ENCODE peak calls at places on chromosomes 6 and 20, in seven cellular contexts. One of them, this sample, is unnamed.

GRCh38 chr20:61253640-61254511 is 1.8 kb downstream of the CDH4 start:
- DNase-seq in mesenchymal stem cell: peak
- DNase-seq in neuronal stem cell: no peak
- DNase-seq in H9: peak
- DNase-seq in IMR-90: peak
- DNase-seq in H1: no peak
- DNase-seq in trophoblast cell: no peak
- DNase-seq in this sample: peak

GRCh38 chr6:73207221-73207837 is 18.0 kb downstream of the KHDC1L start:
- DNase-seq in mesenchymal stem cell: no peak
- DNase-seq in neuronal stem cell: no peak
- DNase-seq in H9: no peak
- DNase-seq in IMR-90: no peak
- DNase-seq in H1: no peak
- DNase-seq in trophoblast cell: no peak
- DNase-seq in this sample: no peak

GRCh38 chr6:40881501-40881900 is 157.5 kb downstream of the UNC5CL start:
- DNase-seq in mesenchymal stem cell: no peak
- DNase-seq in neuronal stem cell: no peak
- DNase-seq in H9: no peak
- DNase-seq in IMR-90: no peak
- DNase-seq in H1: no peak
- DNase-seq in trophoblast cell: no peak
- DNase-seq in this sample: no peak

GRCh38 chr20:49399329-49399728 is 83.1 kb downstream of the KCNB1 start:
- DNase-seq in mesenchymal stem cell: no peak
- DNase-seq in neuronal stem cell: no peak
- DNase-seq in H9: no peak
- DNase-seq in IMR-90: peak
- DNase-seq in H1: no peak
- DNase-seq in trophoblast cell: no peak
- DNase-seq in this sample: no peak

GRCh38 chr6:24245275-24245674 is 112.6 kb downstream of the DCDC2 start:
- DNase-seq in mesenchymal stem cell: no peak
- DNase-seq in neuronal stem cell: no peak
- DNase-seq in H9: no peak
- DNase-seq in IMR-90: no peak
- DNase-seq in H1: no peak
- DNase-seq in trophoblast cell: no peak
- DNase-seq in this sample: no peak

GRCh38 chr6:9523462-9523861 is 891.4 kb downstream of the TFAP2A start:
- DNase-seq in mesenchymal stem cell: peak
- DNase-seq in neuronal stem cell: no peak
- DNase-seq in H9: no peak
- DNase-seq in IMR-90: peak
- DNase-seq in H1: no peak
- DNase-seq in trophoblast cell: peak
- DNase-seq in this sample: no peak

GRCh38 chr6:20709451-20709850 is 175.2 kb downstream of the CDKAL1 start:
- DNase-seq in mesenchymal stem cell: no peak
- DNase-seq in neuronal stem cell: no peak
- DNase-seq in H9: no peak
- DNase-seq in IMR-90: no peak
- DNase-seq in H1: no peak
- DNase-seq in trophoblast cell: no peak
- DNase-seq in this sample: no peak

GRCh38 chr6:7727951-7728854 is 2.3 kb downstream of the BMP6 start:
- DNase-seq in mesenchymal stem cell: peak
- DNase-seq in neuronal stem cell: peak
- DNase-seq in H9: peak
- DNase-seq in IMR-90: no peak
- DNase-seq in H1: no peak
- DNase-seq in trophoblast cell: no peak
- DNase-seq in this sample: peak

GRCh38 chr6:157944983-157945931 is 36.4 kb upstream of the SYNJ2 start:
- DNase-seq in mesenchymal stem cell: no peak
- DNase-seq in neuronal stem cell: no peak
- DNase-seq in H9: no peak
- DNase-seq in IMR-90: peak
- DNase-seq in H1: no peak
- DNase-seq in trophoblast cell: no peak
- DNase-seq in this sample: no peak

GRCh38 chr6:131807321-131807643 is 538 bp upstream of the ENPP1 start:
- DNase-seq in mesenchymal stem cell: no peak
- DNase-seq in neuronal stem cell: no peak
- DNase-seq in H9: no peak
- DNase-seq in IMR-90: no peak
- DNase-seq in H1: no peak
- DNase-seq in trophoblast cell: no peak
- DNase-seq in this sample: no peak

GRCh38 chr6:169371344-169372144 is 117.9 kb upstream of the THBS2 start:
- DNase-seq in mesenchymal stem cell: peak
- DNase-seq in neuronal stem cell: peak
- DNase-seq in H9: peak
- DNase-seq in IMR-90: peak
- DNase-seq in H1: no peak
- DNase-seq in trophoblast cell: peak
- DNase-seq in this sample: peak

DNA sequence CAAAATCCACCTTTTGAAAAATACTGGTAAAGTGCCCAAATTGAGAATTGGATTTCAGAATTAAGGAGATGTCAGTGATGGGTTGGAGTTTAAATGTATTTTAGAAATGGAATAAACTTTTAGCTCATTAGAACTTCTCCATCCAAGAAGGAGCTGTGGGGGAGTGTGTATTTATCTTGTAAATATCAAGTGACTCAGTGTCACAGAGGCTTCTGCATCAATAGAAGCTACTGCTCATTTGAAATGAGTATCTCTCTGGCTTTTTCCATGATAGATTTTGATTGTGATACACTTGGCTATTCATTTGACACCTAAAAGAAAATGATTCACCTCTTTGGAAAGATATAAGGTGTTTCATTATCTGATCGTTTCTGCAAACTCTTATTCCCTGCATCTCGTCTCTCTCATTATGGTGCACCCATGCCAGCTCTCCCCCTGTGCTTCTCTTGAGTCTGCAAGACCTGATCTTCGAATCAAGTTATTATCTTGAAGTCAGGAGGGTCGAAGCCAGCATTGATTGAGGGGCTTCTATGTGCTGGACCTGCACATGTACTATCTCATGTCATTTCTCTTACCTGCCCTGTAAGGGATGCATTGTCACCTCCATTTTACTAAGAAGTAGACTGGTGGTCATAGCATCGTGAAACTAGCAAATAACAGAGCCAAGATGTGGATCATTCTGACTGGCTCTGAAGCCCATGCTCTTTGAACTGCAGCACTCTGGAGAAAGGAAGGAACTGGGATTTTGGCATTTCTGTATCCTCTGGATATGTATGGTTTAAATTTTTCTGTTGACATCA is 30.1 kb downstream of the VAPB start:
- DNase-seq in mesenchymal stem cell: no peak
- DNase-seq in neuronal stem cell: no peak
- DNase-seq in H9: no peak
- DNase-seq in IMR-90: no peak
- DNase-seq in H1: no peak
- DNase-seq in trophoblast cell: no peak
- DNase-seq in this sample: no peak
- H4K8ac ChIP-seq in mesenchymal stem cell: no peak
- H4K8ac ChIP-seq in neuronal stem cell: no peak
- H4K8ac ChIP-seq in H9: no peak
- H4K8ac ChIP-seq in IMR-90: no peak
- H4K8ac ChIP-seq in H1: no peak
- H4K8ac ChIP-seq in trophoblast cell: no peak
- H4K8ac ChIP-seq in this sample: no peak

DNA sequence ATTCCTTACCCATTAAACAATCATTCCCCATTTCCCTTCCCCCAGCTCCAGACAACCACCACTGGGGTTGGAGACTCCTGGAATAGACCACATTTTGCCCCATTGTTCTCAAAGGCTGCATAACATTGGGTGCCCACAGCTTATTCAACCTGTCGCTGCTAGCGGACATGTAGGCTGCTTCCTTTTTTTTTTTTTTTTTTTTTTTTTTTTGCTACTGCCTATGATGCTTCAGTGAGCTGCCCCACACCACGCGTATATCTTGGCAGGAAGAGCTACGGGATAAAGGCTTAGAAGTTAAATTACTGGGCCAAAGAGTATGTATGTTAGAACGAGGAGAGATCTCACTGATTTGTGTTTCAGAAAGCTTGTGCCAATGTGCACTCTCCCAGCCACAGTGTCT is 7.0 kb downstream of the LBP start:
- DNase-seq in mesenchymal stem cell: no peak
- DNase-seq in neuronal stem cell: no peak
- DNase-seq in H9: no peak
- DNase-seq in IMR-90: peak
- DNase-seq in H1: no peak
- DNase-seq in trophoblast cell: no peak
- DNase-seq in this sample: no peak
- H4K8ac ChIP-seq in mesenchymal stem cell: no peak
- H4K8ac ChIP-seq in neuronal stem cell: no peak
- H4K8ac ChIP-seq in H9: no peak
- H4K8ac ChIP-seq in IMR-90: no peak
- H4K8ac ChIP-seq in H1: no peak
- H4K8ac ChIP-seq in trophoblast cell: no peak
- H4K8ac ChIP-seq in this sample: no peak

GRCh38 chr6:139545474-139546116 is 171.1 kb upstream of the CITED2 start:
- DNase-seq in mesenchymal stem cell: no peak
- DNase-seq in neuronal stem cell: no peak
- DNase-seq in H9: no peak
- DNase-seq in IMR-90: no peak
- DNase-seq in H1: no peak
- DNase-seq in trophoblast cell: no peak
- DNase-seq in this sample: no peak

GRCh38 chr6:139544699-139545052 is 170.2 kb upstream of the CITED2 start:
- DNase-seq in mesenchymal stem cell: no peak
- DNase-seq in neuronal stem cell: no peak
- DNase-seq in H9: no peak
- DNase-seq in IMR-90: no peak
- DNase-seq in H1: no peak
- DNase-seq in trophoblast cell: no peak
- DNase-seq in this sample: no peak

GRCh38 chr6:139546117-139546495 is 171.7 kb upstream of the CITED2 start:
- DNase-seq in mesenchymal stem cell: no peak
- DNase-seq in neuronal stem cell: no peak
- DNase-seq in H9: no peak
- DNase-seq in IMR-90: no peak
- DNase-seq in H1: no peak
- DNase-seq in trophoblast cell: no peak
- DNase-seq in this sample: no peak

GRCh38 chr6:139549561-139550070 is 175.2 kb upstream of the CITED2 start:
- DNase-seq in mesenchymal stem cell: no peak
- DNase-seq in neuronal stem cell: no peak
- DNase-seq in H9: no peak
- DNase-seq in IMR-90: no peak
- DNase-seq in H1: no peak
- DNase-seq in trophoblast cell: no peak
- DNase-seq in this sample: no peak

DNA sequence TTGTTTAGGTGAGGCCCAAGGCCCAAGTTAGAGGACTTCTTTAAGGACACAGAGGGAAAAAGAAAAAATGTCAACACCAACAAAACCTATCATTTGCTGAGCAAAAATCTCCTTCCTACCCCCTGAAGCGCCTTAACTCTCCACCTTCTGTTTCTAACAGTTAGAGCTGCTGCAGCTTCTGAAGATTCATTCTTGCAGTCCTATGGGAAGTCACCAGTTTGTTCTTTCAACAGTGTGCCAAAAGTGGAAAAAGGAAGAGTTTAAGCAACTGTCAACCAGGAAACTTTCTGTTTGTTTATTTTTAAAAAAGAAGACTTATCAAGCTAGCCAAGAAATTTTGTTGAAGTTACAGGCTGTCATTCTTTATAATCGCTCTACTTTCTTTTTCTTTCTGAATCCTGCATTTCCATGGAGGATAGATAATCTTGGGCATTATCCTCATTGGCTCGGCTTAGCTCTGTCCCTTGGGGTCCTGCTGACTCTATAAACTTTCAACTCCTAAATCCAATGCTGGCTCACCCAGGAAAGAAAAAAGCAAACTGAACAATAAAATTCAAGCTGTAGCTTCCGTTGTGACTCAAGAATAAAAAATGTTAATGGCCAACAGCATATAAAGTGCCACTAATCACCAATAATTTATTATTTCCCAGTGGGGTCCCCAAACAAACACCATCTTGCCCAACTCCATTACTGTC is 172.8 kb upstream of the CITED2 start:
- DNase-seq in mesenchymal stem cell: peak
- DNase-seq in neuronal stem cell: no peak
- DNase-seq in H9: no peak
- DNase-seq in IMR-90: no peak
- DNase-seq in H1: no peak
- DNase-seq in trophoblast cell: no peak
- DNase-seq in this sample: no peak
- H4K8ac ChIP-seq in mesenchymal stem cell: no peak
- H4K8ac ChIP-seq in neuronal stem cell: no peak
- H4K8ac ChIP-seq in H9: no peak
- H4K8ac ChIP-seq in IMR-90: peak
- H4K8ac ChIP-seq in H1: no peak
- H4K8ac ChIP-seq in trophoblast cell: no peak
- H4K8ac ChIP-seq in this sample: no peak

GRCh38 chr6:85754894-85755293 is 112.2 kb upstream of the SYNCRIP start:
- DNase-seq in mesenchymal stem cell: no peak
- DNase-seq in neuronal stem cell: no peak
- DNase-seq in H9: no peak
- DNase-seq in IMR-90: no peak
- DNase-seq in H1: no peak
- DNase-seq in trophoblast cell: no peak
- DNase-seq in this sample: no peak

GRCh38 chr6:85751374-85752055 is 108.8 kb upstream of the SYNCRIP start:
- DNase-seq in mesenchymal stem cell: no peak
- DNase-seq in neuronal stem cell: no peak
- DNase-seq in H9: no peak
- DNase-seq in IMR-90: no peak
- DNase-seq in H1: no peak
- DNase-seq in trophoblast cell: no peak
- DNase-seq in this sample: no peak

GRCh38 chr6:85756982-85757381 is 114.3 kb upstream of the SYNCRIP start:
- DNase-seq in mesenchymal stem cell: peak
- DNase-seq in neuronal stem cell: no peak
- DNase-seq in H9: no peak
- DNase-seq in IMR-90: peak
- DNase-seq in H1: no peak
- DNase-seq in trophoblast cell: no peak
- DNase-seq in this sample: peak

GRCh38 chr6:85749236-85749635 is 106.5 kb upstream of the SYNCRIP start:
- DNase-seq in mesenchymal stem cell: no peak
- DNase-seq in neuronal stem cell: no peak
- DNase-seq in H9: no peak
- DNase-seq in IMR-90: no peak
- DNase-seq in H1: no peak
- DNase-seq in trophoblast cell: no peak
- DNase-seq in this sample: no peak

DNA sequence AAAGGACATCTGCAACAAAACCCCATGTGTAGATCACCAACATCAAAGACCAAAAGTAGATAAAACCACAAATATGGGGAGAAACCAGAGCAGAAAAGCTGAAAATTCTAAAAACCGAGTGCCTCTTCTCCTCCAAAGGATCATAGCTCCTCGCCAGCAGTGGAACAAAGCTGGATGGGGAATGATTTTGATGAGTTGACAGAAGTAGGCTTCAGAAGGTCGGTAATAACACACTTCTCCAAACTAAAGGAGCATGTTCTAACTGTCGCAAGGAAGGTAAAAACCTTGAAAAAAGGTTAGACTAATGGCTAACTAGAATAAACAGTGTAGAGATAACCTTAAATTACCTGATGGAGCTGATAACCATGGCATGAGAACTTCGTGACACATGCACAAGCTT is 109.9 kb upstream of the SYNCRIP start:
- DNase-seq in mesenchymal stem cell: no peak
- DNase-seq in neuronal stem cell: no peak
- DNase-seq in H9: no peak
- DNase-seq in IMR-90: no peak
- DNase-seq in H1: no peak
- DNase-seq in trophoblast cell: no peak
- DNase-seq in this sample: no peak
- H4K8ac ChIP-seq in mesenchymal stem cell: no peak
- H4K8ac ChIP-seq in neuronal stem cell: no peak
- H4K8ac ChIP-seq in H9: no peak
- H4K8ac ChIP-seq in IMR-90: no peak
- H4K8ac ChIP-seq in H1: no peak
- H4K8ac ChIP-seq in trophoblast cell: no peak
- H4K8ac ChIP-seq in this sample: no peak

This sample was measured in mesendoderm.